ENCODE peak calls at places on chromosomes 4 and X, in five cellular contexts. G is suprapubic skin, A is stomach, D is A549, I is tibial nerve. Z is an unnamed sample.

GRCh38 chrX:156004256-156004655 is 6.8 kb downstream of the IL9R start:
- DNase-seq in G (no peak), A (no peak), D (no peak), I (no peak), Z (no peak)

GRCh38 chrX:13281289-13281688 is 38.6 kb downstream of the ATXN3L start:
- DNase-seq in G (no peak), A (no peak), D (no peak), I (no peak), Z (no peak)

GRCh38 chrX:40912166-40912565 is 173.1 kb upstream of the USP9X start:
- DNase-seq in G (no peak), A (no peak), D (no peak), I (no peak), Z (no peak)

GRCh38 chrX:153423652-153424051 is 12.4 kb downstream of the ZFP92 start:
- DNase-seq in G (no peak), A (no peak), D (no peak), I (no peak), Z (no peak)

GRCh38 chr4:106773106-106773905 is 262.8 kb downstream of the DKK2 start:
- DNase-seq in G (no peak), A (no peak), D (no peak), I (no peak), Z (no peak)

GRCh38 chr4:148980782-148981181 is 538.6 kb upstream of the NR3C2 start:
- DNase-seq in G (no peak), A (no peak), D (no peak), I (no peak), Z (no peak)

GRCh38 chr4:81445196-81445595 is 26.5 kb downstream of the RASGEF1B start:
- DNase-seq in G (no peak), A (no peak), D (no peak), I (no peak), Z (no peak)

GRCh38 chrX:130179579-130180215 is 7.9 kb downstream of the RAB33A start:
- DNase-seq in G (no peak), A (no peak), D (no peak), I (no peak), Z (no peak)

GRCh38 chr4:74752798-74753197 is 41.5 kb downstream of the BTC start:
- DNase-seq in G (no peak), A (no peak), D (no peak), I (no peak), Z (no peak)

GRCh38 chr4:107951551-107951950 is 20.2 kb downstream of the CYP2U1 start:
- DNase-seq in G (no peak), A (no peak), D (no peak), I (no peak), Z (no peak)

GRCh38 chr4:127783026-127783769 is 1.1 kb downstream of the HSPA4L start:
- DNase-seq in G (peak; percentile 87), A (peak; percentile 60), D (peak; percentile 64), I (peak; percentile 57), Z (peak; percentile 65)

GRCh38 chr4:23166919-23167318 is 474.2 kb downstream of the GBA3 start:
- DNase-seq in G (no peak), A (no peak), D (no peak), I (no peak), Z (no peak)

GRCh38 chr4:23162275-23162674 is 469.5 kb downstream of the GBA3 start:
- DNase-seq in G (no peak), A (no peak), D (no peak), I (no peak), Z (no peak)

GRCh38 chr4:23163649-23164436 is 471.1 kb downstream of the GBA3 start:
- DNase-seq in G (no peak), A (no peak), D (peak; percentile 2), I (no peak), Z (no peak)

GRCh38 chr4:23165669-23166068 is 472.9 kb downstream of the GBA3 start:
- DNase-seq in G (no peak), A (no peak), D (no peak), I (no peak), Z (no peak)

GRCh38 chr4:23161787-23162186 is 469.1 kb downstream of the GBA3 start:
- DNase-seq in G (no peak), A (no peak), D (no peak), I (no peak), Z (no peak)
- TF ChIP-seq EP300 in G (no peak), A (no peak), D (no peak), I (no peak), Z (no peak)

DNA sequence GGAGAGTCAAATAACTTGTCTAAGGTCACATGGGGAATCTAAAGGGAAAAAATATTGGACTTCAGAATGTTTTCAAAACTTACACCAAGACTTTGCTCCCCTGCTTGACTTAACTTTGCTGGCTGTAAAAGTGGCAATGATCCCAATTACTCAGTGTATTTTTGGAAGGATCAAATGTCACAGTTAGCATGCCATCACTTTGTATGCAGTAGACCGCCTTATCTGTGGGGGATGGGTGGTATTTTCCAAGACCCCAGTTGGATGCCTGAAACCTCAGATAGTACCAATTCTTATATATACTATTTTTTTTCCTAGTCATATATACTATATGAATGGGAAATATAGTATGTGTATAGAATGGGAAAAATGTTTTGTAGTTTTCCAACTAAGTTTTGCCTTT is 53.4 kb downstream of the COL4A6 start:
- DNase-seq in G (no peak), A (no peak), D (no peak), I (no peak), Z (no peak)
- TF ChIP-seq EP300 in G (no peak), A (no peak), D (no peak), I (no peak), Z (no peak)

GRCh38 chr4:121338506-121338905 is 42.3 kb downstream of the QRFPR start:
- DNase-seq in G (no peak), A (no peak), D (no peak), I (no peak), Z (no peak)
- TF ChIP-seq EP300 in G (no peak), A (no peak), D (no peak), I (no peak), Z (no peak)

DNA sequence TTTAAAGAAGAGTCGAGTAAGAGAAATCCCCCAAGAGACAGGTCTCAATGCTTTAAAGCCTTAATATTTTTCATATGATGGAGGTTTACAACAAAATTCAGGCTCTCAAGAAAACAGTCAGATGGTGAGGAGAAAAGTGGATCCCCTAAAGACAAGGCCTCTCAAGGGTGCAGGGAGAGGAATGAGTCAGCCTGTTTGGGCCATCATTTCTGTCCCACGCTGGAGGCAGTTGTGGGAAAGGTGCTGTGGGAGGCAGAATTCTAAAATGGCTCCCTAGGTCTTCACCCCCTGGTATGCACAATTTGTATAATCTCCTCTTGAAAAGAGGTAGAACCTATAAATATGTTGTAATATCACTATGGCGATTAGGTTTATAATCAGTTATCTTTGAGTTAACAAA is 4.6 kb upstream of the TIFA start:
- DNase-seq in G (no peak), A (no peak), D (no peak), I (no peak), Z (no peak)
- TF ChIP-seq EP300 in G (no peak), A (no peak), D (no peak), I (no peak), Z (no peak)

GRCh38 chrX:24575496-24575895 is 71.7 kb downstream of the PCYT1B start:
- DNase-seq in G (no peak), A (no peak), D (no peak), I (no peak), Z (no peak)

GRCh38 chrX:24574743-24575142 is 72.4 kb downstream of the PCYT1B start:
- DNase-seq in G (no peak), A (no peak), D (no peak), I (no peak), Z (no peak)

DNA sequence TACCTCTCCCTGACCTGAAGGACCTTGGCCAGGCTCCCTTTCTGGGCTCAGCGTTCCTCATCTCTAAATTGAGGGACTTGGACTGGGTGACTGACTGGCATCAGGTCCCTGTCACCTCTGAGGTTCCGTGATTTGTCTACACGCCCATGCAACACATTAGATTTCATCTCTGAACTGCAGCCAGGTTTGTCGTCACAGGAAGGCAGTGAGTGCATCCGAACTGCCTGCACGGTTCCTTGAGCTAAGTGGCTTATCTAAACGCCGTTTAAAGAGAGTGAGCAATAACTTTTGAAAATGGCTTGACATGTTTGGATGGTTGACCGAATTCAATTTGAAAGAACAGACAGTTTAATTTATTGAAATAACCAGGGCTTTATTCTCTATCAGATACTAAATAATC is 70.1 kb downstream of the PCYT1B start:
- DNase-seq in G (no peak), A (no peak), D (no peak), I (no peak), Z (no peak)
- TF ChIP-seq EP300 in G (no peak), A (no peak), D (no peak), I (no peak), Z (no peak)